ENCODE peak calls at places on chromosomes 4 and X, in five cellular contexts. One of them, this sample, is unnamed.

GRCh38 chrX:39519213-39519544 is 578.6 kb downstream of the BCOR start:
- DNase-seq in heart right ventricle: peak
- DNase-seq in activated naive CD8-positive, alpha-beta T cell treated with anti-CD3 and anti-CD28 coated beads, Interleukin-2, amount 50 U/mL, for 24 hours: no peak
- DNase-seq in GM04504: no peak
- DNase-seq in GM03348: no peak
- DNase-seq in this sample: no peak

GRCh38 chr4:41483771-41484170 is 54.2 kb upstream of the LIMCH1 start:
- DNase-seq in activated naive CD8-positive, alpha-beta T cell treated with anti-CD3 and anti-CD28 coated beads, Interleukin-2, amount 50 U/mL, for 24 hours: no peak
- DNase-seq in GM04504: no peak
- DNase-seq in heart right ventricle: no peak
- DNase-seq in GM03348: no peak
- DNase-seq in this sample: no peak

GRCh38 chr4:3339566-3339965 is 46.7 kb downstream of the RGS12 start:
- DNase-seq in activated naive CD8-positive, alpha-beta T cell treated with anti-CD3 and anti-CD28 coated beads, Interleukin-2, amount 50 U/mL, for 24 hours: no peak
- DNase-seq in heart right ventricle: no peak
- DNase-seq in GM04504: no peak
- DNase-seq in GM03348: no peak
- DNase-seq in this sample: no peak

GRCh38 chr4:186587416-186588018 is 32.1 kb upstream of the MTNR1A start:
- DNase-seq in activated naive CD8-positive, alpha-beta T cell treated with anti-CD3 and anti-CD28 coated beads, Interleukin-2, amount 50 U/mL, for 24 hours: peak
- DNase-seq in heart right ventricle: peak
- DNase-seq in GM04504: no peak
- DNase-seq in GM03348: peak
- DNase-seq in this sample: peak

GRCh38 chr4:166501941-166502382 is 628.9 kb downstream of the TLL1 start:
- DNase-seq in activated naive CD8-positive, alpha-beta T cell treated with anti-CD3 and anti-CD28 coated beads, Interleukin-2, amount 50 U/mL, for 24 hours: peak
- DNase-seq in heart right ventricle: no peak
- DNase-seq in GM03348: no peak
- DNase-seq in GM04504: no peak
- DNase-seq in this sample: no peak

GRCh38 chr4:141375855-141376254 is 155.2 kb downstream of the ZNF330 start:
- DNase-seq in activated naive CD8-positive, alpha-beta T cell treated with anti-CD3 and anti-CD28 coated beads, Interleukin-2, amount 50 U/mL, for 24 hours: no peak
- DNase-seq in GM03348: peak
- DNase-seq in GM04504: peak
- DNase-seq in heart right ventricle: peak
- DNase-seq in this sample: no peak

GRCh38 chr4:187077749-187078148 is 354.1 kb upstream of the FAT1 start:
- DNase-seq in heart right ventricle: no peak
- DNase-seq in activated naive CD8-positive, alpha-beta T cell treated with anti-CD3 and anti-CD28 coated beads, Interleukin-2, amount 50 U/mL, for 24 hours: no peak
- DNase-seq in GM03348: no peak
- DNase-seq in GM04504: no peak
- DNase-seq in this sample: no peak

GRCh38 chr4:137519406-137519805 is 12.9 kb downstream of the PCDH18 start:
- DNase-seq in GM04504: no peak
- DNase-seq in heart right ventricle: no peak
- DNase-seq in activated naive CD8-positive, alpha-beta T cell treated with anti-CD3 and anti-CD28 coated beads, Interleukin-2, amount 50 U/mL, for 24 hours: no peak
- DNase-seq in GM03348: peak
- DNase-seq in this sample: no peak

GRCh38 chrX:55710701-55711100 is 6.8 kb upstream of the RRAGB start:
- DNase-seq in heart right ventricle: peak
- DNase-seq in GM04504: peak
- DNase-seq in activated naive CD8-positive, alpha-beta T cell treated with anti-CD3 and anti-CD28 coated beads, Interleukin-2, amount 50 U/mL, for 24 hours: no peak
- DNase-seq in GM03348: peak
- DNase-seq in this sample: peak

GRCh38 chrX:110699109-110699508 is 96.5 kb downstream of the CHRDL1 start:
- DNase-seq in heart right ventricle: no peak
- DNase-seq in GM04504: no peak
- DNase-seq in GM03348: peak
- DNase-seq in activated naive CD8-positive, alpha-beta T cell treated with anti-CD3 and anti-CD28 coated beads, Interleukin-2, amount 50 U/mL, for 24 hours: no peak
- DNase-seq in this sample: peak

GRCh38 chr4:128524311-128524710 is 236.7 kb upstream of the PGRMC2 start:
- DNase-seq in GM04504: peak
- DNase-seq in activated naive CD8-positive, alpha-beta T cell treated with anti-CD3 and anti-CD28 coated beads, Interleukin-2, amount 50 U/mL, for 24 hours: no peak
- DNase-seq in heart right ventricle: no peak
- DNase-seq in GM03348: peak
- DNase-seq in this sample: peak